ENCODE peak calls at places on chromosome 2, in four cellular contexts. S, I, L and A are unnamed samples.
A peak's percentile ranks its signal among the peaks of the same experiment; 100 is the strongest.

GRCh38 chr2:146317959-146318358 is 1526.9 kb upstream of the ACVR2A start:
- DNase-seq in I (peak; percentile 90), S (peak; percentile 74), L (no peak), A (peak; percentile 87)

GRCh38 chr2:32772623-32773221 is 144.9 kb downstream of the TTC27 start:
- DNase-seq in S (peak; percentile 31), I (peak; percentile 66), L (no peak), A (peak; percentile 76)

GRCh38 chr2:223815884-223816570 is 21.4 kb downstream of the AP1S3 start:
- DNase-seq in S (no peak), I (peak; percentile 75), L (no peak), A (peak; percentile 29)

GRCh38 chr2:53609561-53609960 is 158.0 kb upstream of the CHAC2 start:
- DNase-seq in S (no peak), I (no peak), L (no peak), A (no peak)

GRCh38 chr2:228548230-228548629 is 366.7 kb upstream of the SPHKAP start:
- DNase-seq in L (no peak), I (peak; percentile 72), S (no peak), A (peak; percentile 28)

GRCh38 chr2:42138163-42139016 is 30.8 kb upstream of the EML4 start:
- DNase-seq in I (peak; percentile 96), S (peak; percentile 96), L (no peak), A (peak; percentile 96)

GRCh38 chr2:128577141-128577930 is 258.7 kb upstream of the HS6ST1 start:
- DNase-seq in S (no peak), I (no peak), L (no peak), A (no peak)

GRCh38 chr2:26646986-26647672 is 6.0 kb upstream of the CIB4 start:
- DNase-seq in S (no peak), I (no peak), L (peak; percentile 36), A (no peak)

GRCh38 chr2:235044501-235045271 is 92.9 kb downstream of the SH3BP4 start:
- DNase-seq in I (no peak), S (no peak), L (peak; percentile 81), A (no peak)

GRCh38 chr2:44674473-44675299 is 266.8 kb upstream of the SIX3 start:
- DNase-seq in S (no peak), I (no peak), L (no peak), A (no peak)

GRCh38 chr2:23691106-23691470 is 235.8 kb downstream of the ATAD2B start:
- DNase-seq in L (peak; percentile 70), I (no peak), S (no peak), A (no peak)

GRCh38 chr2:23566236-23567142 is 181.5 kb downstream of the KLHL29 start:
- DNase-seq in I (peak; percentile 29), S (no peak), L (no peak), A (peak; percentile 11)

GRCh38 chr2:76613330-76613729 is 902.6 kb upstream of the GCFC2 start:
- DNase-seq in L (no peak), I (no peak), S (no peak), A (no peak)

GRCh38 chr2:24008672-24009366 is 1.1 kb upstream of the MFSD2B start:
- DNase-seq in S (no peak), L (no peak), I (no peak), A (no peak)

GRCh38 chr2:75012080-75012479 is 53.6 kb downstream of the POLE4 start:
- DNase-seq in I (no peak), L (no peak), S (no peak), A (no peak)

GRCh38 chr2:4528773-4529172 is 825.4 kb downstream of the DCDC2C start:
- DNase-seq in I (no peak), L (no peak), S (no peak), A (no peak)

GRCh38 chr2:95049961-95050360 is 24.5 kb downstream of the MAL start:
- DNase-seq in L (peak; percentile 56), S (no peak), I (no peak), A (no peak)

GRCh38 chr2:234986866-234987720 is 35.3 kb downstream of the SH3BP4 start:
- DNase-seq in S (peak; percentile 47), L (no peak), I (no peak), A (no peak)

GRCh38 chr2:134287323-134287722 is 33.5 kb downstream of the MGAT5 start:
- DNase-seq in I (no peak), S (no peak), L (no peak), A (no peak)

GRCh38 chr2:42903821-42904575 is 111.6 kb upstream of the HAAO start:
- DNase-seq in I (no peak), S (no peak), L (no peak), A (no peak)

GRCh38 chr2:84894131-84894586 is 11.3 kb upstream of the TMSB10 start:
- DNase-seq in S (no peak), I (no peak), L (no peak), A (no peak)

GRCh38 chr2:217990389-217990788 is 12.4 kb downstream of the TNS1 start:
- DNase-seq in I (no peak), L (no peak), S (no peak), A (no peak)

GRCh38 chr2:163736433-163737168 is 793 bp upstream of the FIGN start:
- DNase-seq in S (peak; percentile 18), I (peak; percentile 19), L (peak; percentile 81), A (peak; percentile 29)

GRCh38 chr2:196487426-196487825 is 152.1 kb upstream of the CCDC150 start:
- DNase-seq in I (peak; percentile 43), S (peak; percentile 34), L (no peak), A (no peak)

GRCh38 chr2:236872971-236873370 is 212.7 kb upstream of the COPS8 start:
- DNase-seq in S (no peak), L (no peak), I (no peak), A (no peak)

GRCh38 chr2:205133544-205133943 is 548.8 kb upstream of the NRP2 start:
- DNase-seq in S (no peak), L (no peak), I (peak; percentile 4), A (no peak)

GRCh38 chr2:149679286-149679685 is 91.7 kb upstream of the MMADHC start:
- DNase-seq in I (peak; percentile 44), L (no peak), S (peak; percentile 34), A (peak; percentile 83)

GRCh38 chr2:240296611-240297552 is 138.6 kb upstream of the GPC1 start:
- DNase-seq in S (no peak), I (no peak), L (no peak), A (no peak)

GRCh38 chr2:127659408-127660290 is 13.7 kb downstream of the GPR17 start:
- DNase-seq in S (no peak), L (peak; percentile 84), I (no peak), A (no peak)

GRCh38 chr2:237441605-237442004 is 27.6 kb upstream of the COL6A3 start:
- DNase-seq in S (peak; percentile 62), L (no peak), I (peak; percentile 95), A (peak; percentile 90)

GRCh38 chr2:232296766-232297525 is 81.6 kb upstream of the ALPP start:
- DNase-seq in S (no peak), L (no peak), I (peak; percentile 9), A (no peak)

GRCh38 chr2:238593236-238593635 is 166.5 kb downstream of the ASB1 start:
- DNase-seq in S (no peak), I (no peak), L (no peak), A (no peak)

GRCh38 chr2:20551231-20551944 is 99.5 kb downstream of the HS1BP3 start:
- DNase-seq in L (peak; percentile 77), S (no peak), I (no peak), A (no peak)

GRCh38 chr2:128363991-128364390 is 45.3 kb upstream of the HS6ST1 start:
- DNase-seq in S (no peak), L (no peak), I (no peak), A (no peak)

GRCh38 chr2:190535586-190535985 is 1.1 kb upstream of the NEMP2 start:
- DNase-seq in S (no peak), L (no peak), I (no peak), A (no peak)
- H3K4me3 ChIP-seq in S (peak overlapping the region; percentile 68), L (peak overlapping the region; percentile 70), I (peak overlapping the region; percentile 66), A (peak overlapping the region; percentile 70)

GRCh38 chr2:40165503-40165867 is 286.4 kb downstream of the SLC8A1 start:
- DNase-seq in I (peak; percentile 40), S (no peak), L (no peak), A (peak; percentile 35)

GRCh38 chr2:40168546-40168945 is 283.3 kb downstream of the SLC8A1 start:
- DNase-seq in I (no peak), L (no peak), S (no peak), A (no peak)

GRCh38 chr2:40173276-40173675 is 278.6 kb downstream of the SLC8A1 start:
- DNase-seq in I (no peak), L (no peak), S (no peak), A (peak; percentile 31)

GRCh38 chr2:40168032-40168431 is 283.9 kb downstream of the SLC8A1 start:
- DNase-seq in L (no peak), S (no peak), I (no peak), A (no peak)

GRCh38 chr2:40169430-40169829 is 282.5 kb downstream of the SLC8A1 start:
- DNase-seq in I (peak; percentile 24), S (no peak), L (no peak), A (no peak)
- TF ChIP-seq CTCF in I (no peak), S (no peak), L (no peak), A (no peak)

GRCh38 chr2:72149556-72150156 is 2.0 kb upstream of the CYP26B1 start:
- DNase-seq in S (no peak), I (no peak), L (peak; percentile 80), A (no peak)

GRCh38 chr2:72148975-72149555 is 1.4 kb upstream of the CYP26B1 start:
- DNase-seq in S (no peak), I (peak; percentile 16), L (peak; percentile 79), A (peak; percentile 17)

GRCh38 chr2:72148391-72148974 is 821 bp upstream of the CYP26B1 start:
- DNase-seq in I (no peak), S (no peak), L (peak; percentile 70), A (no peak)

GRCh38 chr2:72150961-72151356 is 3.3 kb upstream of the CYP26B1 start:
- DNase-seq in I (no peak), L (peak; percentile 56), S (no peak), A (no peak)

DNA sequence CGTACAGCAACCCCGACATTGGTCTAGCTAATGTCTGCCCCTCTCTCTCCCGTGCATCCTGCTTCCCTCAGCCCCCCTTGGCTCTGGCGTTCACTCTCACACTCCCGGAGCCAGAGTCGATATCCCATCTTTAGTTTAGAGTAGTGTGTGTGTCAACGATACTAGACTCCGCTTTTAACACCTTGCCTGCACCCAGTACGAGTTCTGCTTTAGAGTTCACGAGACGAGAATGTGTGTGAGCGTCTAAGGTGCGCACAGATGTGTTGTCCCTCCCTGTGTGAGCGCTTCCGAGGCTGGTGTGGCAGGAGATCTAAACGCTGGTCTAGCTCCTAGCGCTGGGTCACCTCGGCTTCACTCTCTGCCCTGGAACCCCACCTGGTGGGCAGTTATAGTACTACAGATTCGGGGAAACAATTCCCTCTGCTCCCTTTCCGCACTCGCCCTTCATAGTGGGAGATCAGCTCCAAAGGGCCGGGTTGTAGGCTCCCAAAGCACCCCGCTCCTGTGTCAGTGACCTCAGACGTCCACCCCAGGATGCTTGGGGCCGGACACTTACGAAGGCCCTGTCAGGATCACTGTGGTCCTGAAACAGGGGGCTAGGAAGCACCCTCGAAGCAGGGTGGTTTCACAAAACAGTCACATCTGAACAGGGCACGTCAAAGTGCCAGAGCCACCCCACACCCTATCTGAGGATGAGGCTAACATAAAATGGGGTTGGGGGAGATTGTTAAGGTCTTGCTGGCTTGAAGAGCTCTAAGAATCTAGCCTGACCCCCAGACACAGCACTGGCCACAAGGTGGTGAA is 2.7 kb upstream of the CYP26B1 start:
- DNase-seq in S (peak; percentile 73), L (peak; percentile 87), I (peak; percentile 69), A (peak; percentile 70)
- H3K4me3 ChIP-seq in S (peak overlapping the region; percentile 22), L (peak overlapping the region; percentile 51), I (no peak overlapping the region), A (no peak overlapping the region)

DNA sequence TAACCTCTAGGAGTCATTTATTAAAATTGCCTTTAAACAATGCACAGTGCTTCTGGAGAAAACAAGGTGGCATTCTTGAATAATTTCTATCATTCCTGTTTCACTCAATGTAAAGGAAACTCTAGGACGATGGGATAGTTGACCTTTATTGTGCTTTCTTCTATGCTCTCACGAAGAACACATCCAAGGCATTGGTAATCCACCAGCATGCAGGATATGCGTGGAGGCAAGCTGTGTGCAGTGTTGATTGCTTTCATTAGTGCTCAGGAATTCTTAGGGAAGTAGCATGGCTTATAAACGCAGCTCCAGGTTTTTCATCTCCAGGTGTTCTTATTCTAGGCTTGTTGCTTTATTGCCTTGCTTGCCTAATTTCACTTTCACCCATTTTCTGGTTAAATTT is 58.4 kb upstream of the CAVIN2 start:
- DNase-seq in L (no peak), S (no peak), I (no peak), A (no peak)
- TF ChIP-seq CTCF in L (no peak), S (no peak), I (no peak), A (no peak)